ENCODE peak calls at places on chromosome 15, in six cellular contexts. B is left lung; R is hepatocyte; I is CD4-positive, CD25-positive, alpha-beta regulatory T cell; Q is Karpas-422; T is stomach. Y is an unnamed sample. For H3K36me3, the result is how much of the 10 kb centered on the place peaks cover.

GRCh38 chr15:91710072-91710471 is 143.4 kb upstream of the SLCO3A1 start:
- DNase-seq in I (no peak), B (no peak), R (no peak), Q (no peak), T (no peak), Y (no peak)

GRCh38 chr15:39860871-39861270 is 59.2 kb downstream of the GPR176 start:
- DNase-seq in Q (no peak), T (no peak), I (no peak), R (no peak), B (no peak), Y (no peak)

GRCh38 chr15:38002883-38003477 is 68.5 kb downstream of the TMCO5A start:
- DNase-seq in Q (peak), T (peak), R (peak), I (no peak), B (no peak), Y (no peak)

GRCh38 chr15:99963096-99963825 is 230.0 kb upstream of the LYSMD4 start:
- DNase-seq in T (no peak), R (no peak), B (no peak), I (no peak), Q (no peak), Y (peak)

GRCh38 chr15:60994842-60995495 is 234.1 kb downstream of the RORA start:
- DNase-seq in I (no peak), Q (no peak), R (no peak), T (no peak), B (no peak), Y (no peak)

GRCh38 chr15:85997618-85998017 is 82.1 kb upstream of the AGBL1 start:
- DNase-seq in R (no peak), B (no peak), Q (no peak), T (no peak), I (no peak), Y (no peak)

GRCh38 chr15:40282144-40282869 is 557 bp downstream of the ANKRD63 start:
- DNase-seq in B (peak), Q (peak), I (peak), T (peak), R (peak), Y (no peak)

GRCh38 chr15:101480613-101481380 is 8.7 kb downstream of the PCSK6 start:
- DNase-seq in R (no peak), Q (no peak), B (no peak), T (no peak), I (no peak), Y (no peak)

GRCh38 chr15:32657198-32657886 is 15.8 kb downstream of the SCG5 start:
- DNase-seq in T (peak), R (no peak), Q (no peak), B (no peak), I (no peak), Y (no peak)

GRCh38 chr15:80709542-80709941 is 14.4 kb downstream of the ABHD17C start:
- DNase-seq in R (peak), I (no peak), T (peak), Q (no peak), B (peak), Y (no peak)

GRCh38 chr15:74621936-74622335 is 6.3 kb downstream of the CLK3 start:
- DNase-seq in B (no peak), T (no peak), I (no peak), Q (no peak), R (no peak), Y (no peak)
- H3K36me3 ChIP-seq in B (half or more), T (half or more), I (half or more), Q (under half), R (under half), Y (under half)

GRCh38 chr15:28264166-28264565 is 57.8 kb downstream of the HERC2 start:
- DNase-seq in T (no peak), Q (no peak), B (no peak), I (no peak), R (no peak), Y (no peak)

GRCh38 chr15:28269097-28269496 is 52.9 kb downstream of the HERC2 start:
- DNase-seq in R (no peak), B (no peak), I (no peak), T (no peak), Q (peak), Y (no peak)

GRCh38 chr15:28271697-28272250 is 50.2 kb downstream of the HERC2 start:
- DNase-seq in R (no peak), Q (no peak), I (no peak), T (no peak), B (no peak), Y (no peak)

GRCh38 chr15:28265334-28266019 is 56.5 kb downstream of the HERC2 start:
- DNase-seq in T (no peak), R (no peak), I (no peak), B (no peak), Q (no peak), Y (no peak)

GRCh38 chr15:28267727-28268126 is 54.3 kb downstream of the HERC2 start:
- DNase-seq in B (no peak), I (no peak), Q (no peak), R (no peak), T (no peak), Y (no peak)
- H3K36me3 ChIP-seq in B (half or more), I (half or more), Q (under half), R (under half), T (half or more), Y (half or more)

DNA sequence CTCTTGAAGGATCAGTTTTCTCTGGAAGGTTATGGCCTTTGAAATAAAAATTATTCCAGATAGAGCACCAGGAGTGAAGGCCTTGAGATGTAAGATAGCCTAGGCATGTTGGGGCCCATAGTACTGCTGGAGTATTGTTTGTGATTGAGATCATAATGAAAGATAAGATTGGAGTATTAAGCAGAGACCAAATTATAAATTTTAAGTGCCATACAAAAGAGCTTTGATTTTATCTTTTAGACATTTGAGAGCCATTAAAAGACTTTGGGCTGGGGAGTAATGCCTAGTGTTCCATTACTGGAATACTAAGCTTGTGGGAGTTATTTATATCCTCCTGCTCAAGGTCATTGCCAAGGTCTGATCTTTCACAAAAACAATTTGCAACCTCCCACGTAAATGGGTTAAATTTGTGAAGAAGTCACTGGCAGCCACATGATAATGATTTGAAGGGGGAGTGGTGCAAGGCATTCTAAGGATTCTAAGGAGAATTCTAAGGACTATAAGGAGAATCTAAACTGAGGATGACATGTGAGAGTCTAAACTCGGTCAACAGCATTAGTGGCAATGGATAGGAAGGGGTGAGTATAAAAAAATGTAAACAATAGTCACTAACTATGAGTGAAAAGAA is 12.8 kb downstream of the ELL3 start:
- DNase-seq in I (no peak), Q (no peak), B (no peak), R (no peak), T (no peak), Y (no peak)
- H3K36me3 ChIP-seq in I (half or more), Q (half or more), B (half or more), R (under half), T (half or more), Y (under half)

DNA sequence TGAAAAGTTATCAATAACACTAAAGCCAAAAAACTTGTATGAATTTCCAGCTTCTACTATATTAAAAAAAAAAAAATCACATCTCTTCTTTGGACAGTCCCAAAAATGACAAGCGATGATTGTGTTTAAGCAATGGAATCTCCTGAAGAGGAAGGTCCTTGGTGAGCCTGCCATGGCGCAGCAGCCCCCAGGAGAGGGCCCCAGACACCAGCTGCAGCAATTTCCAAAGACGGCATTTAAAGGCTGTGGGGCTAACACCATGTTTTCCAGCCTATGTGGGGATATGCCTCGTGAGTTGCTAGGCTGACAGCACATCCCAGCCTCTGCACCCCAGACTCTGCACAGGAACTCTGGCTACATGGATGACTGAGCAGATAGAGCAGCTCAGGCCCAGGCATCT is 14.7 kb downstream of the SKIC8 start:
- DNase-seq in B (no peak), Q (no peak), I (no peak), T (no peak), R (no peak), Y (no peak)
- H3K36me3 ChIP-seq in B (half or more), Q (under half), I (half or more), T (half or more), R (under half), Y (half or more)

GRCh38 chr15:78636378-78636859 is 4.6 kb downstream of the CHRNB4 start:
- DNase-seq in I (no peak), T (no peak), R (no peak), B (no peak), Q (no peak), Y (no peak)
- H3K36me3 ChIP-seq in I (under half), T (under half), R (under half), B (under half), Q (under half), Y (under half)

DNA sequence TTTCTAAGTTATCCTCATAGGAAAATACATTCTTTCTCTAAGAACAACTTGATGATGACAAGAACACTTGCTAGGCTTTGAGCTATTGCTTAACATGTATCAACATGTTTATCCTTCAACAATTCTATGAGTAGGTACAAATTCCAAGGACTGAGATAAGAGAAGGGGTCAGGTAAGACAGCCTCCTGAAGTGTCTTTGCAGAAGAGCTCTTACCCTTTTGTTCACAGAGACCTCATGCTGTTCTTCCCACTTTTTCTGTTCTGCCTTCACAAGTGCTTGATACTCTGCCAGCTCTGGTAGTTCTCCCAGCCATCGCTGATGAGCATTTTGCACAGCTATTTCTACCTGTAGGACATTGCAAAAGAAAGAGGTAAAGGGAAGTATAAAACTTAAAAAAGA is 50.9 kb downstream of the CEP152 start:
- DNase-seq in B (no peak), T (no peak), I (no peak), R (peak), Q (no peak), Y (no peak)
- H3K36me3 ChIP-seq in B (under half), T (under half), I (under half), R (under half), Q (half or more), Y (under half)

Y was measured in vagina.